ENCODE peak calls at places on chromosomes 5 and 9, in eight cellular contexts. P, B, T, R, X, S, F and Z are unnamed samples.

GRCh38 chr5:99815-100214 is 7.8 kb downstream of the PLEKHG4B start:
- DNase-seq in P (no peak), B (no peak), T (no peak), R (no peak), X (no peak), S (no peak), F (no peak), Z (no peak)

GRCh38 chr9:132062768-132063167 is 16.9 kb downstream of the MED27 start:
- DNase-seq in P (no peak), B (no peak), T (no peak), R (no peak), X (no peak), S (no peak), F (no peak), Z (no peak)

GRCh38 chr9:15403155-15403554 is 19.5 kb upstream of the SNAPC3 start:
- DNase-seq in P (no peak), B (peak; percentile 41), T (peak; percentile 47), R (no peak), X (no peak), S (no peak), F (peak; percentile 10), Z (no peak)

GRCh38 chr5:14463629-14464028 is 118.0 kb upstream of the OTULINL start:
- DNase-seq in P (peak; percentile 86), B (no peak), T (no peak), R (no peak), X (no peak), S (no peak), F (peak; percentile 75), Z (no peak)

GRCh38 chr9:116812231-116813028 is 125.3 kb downstream of the TRIM32 start:
- DNase-seq in P (no peak), B (no peak), T (no peak), R (no peak), X (no peak), S (no peak), F (no peak), Z (no peak)

GRCh38 chr5:127030259-127031146 is at the start of gene MARCHF3:
- DNase-seq in P (peak; percentile 98), B (peak; percentile 97), T (peak; percentile 97), R (peak; percentile 95), X (peak; percentile 94), S (peak; percentile 88), F (peak; percentile 99), Z (peak; percentile 100)

GRCh38 chr5:96876292-96876850 is at the start of gene ERAP2:
- DNase-seq in P (peak; percentile 48), B (peak; percentile 76), T (no peak), R (no peak), X (peak; percentile 32), S (no peak), F (no peak), Z (no peak)

GRCh38 chr5:83744851-83745250 is 24.2 kb upstream of the HAPLN1 start:
- DNase-seq in P (peak; percentile 36), B (no peak), T (no peak), R (no peak), X (no peak), S (no peak), F (no peak), Z (no peak)

GRCh38 chr5:154841273-154841661 is 9.1 kb downstream of the FAXDC2 start:
- DNase-seq in P (no peak), B (no peak), T (no peak), R (no peak), X (no peak), S (no peak), F (no peak), Z (no peak)

GRCh38 chr9:18718393-18718792 is 244.4 kb downstream of the ADAMTSL1 start:
- DNase-seq in P (no peak), B (no peak), T (no peak), R (no peak), X (no peak), S (no peak), F (no peak), Z (no peak)

GRCh38 chr9:84990416-84990815 is 320.9 kb downstream of the NTRK2 start:
- DNase-seq in P (peak; percentile 4), B (no peak), T (no peak), R (no peak), X (no peak), S (no peak), F (no peak), Z (no peak)

GRCh38 chr5:36270175-36270574 is 28.4 kb upstream of the NADK2 start:
- DNase-seq in P (no peak), B (no peak), T (no peak), R (no peak), X (no peak), S (no peak), F (no peak), Z (no peak)

GRCh38 chr5:125696762-125697161 is 726.4 kb upstream of the GRAMD2B start:
- DNase-seq in P (peak; percentile 73), B (no peak), T (no peak), R (no peak), X (no peak), S (no peak), F (no peak), Z (no peak)

GRCh38 chr5:177496111-177497010 is 1.0 kb downstream of the PDLIM7 start:
- DNase-seq in P (peak; percentile 94), B (peak; percentile 46), T (peak; percentile 67), R (peak; percentile 65), X (peak; percentile 9), S (no peak), F (no peak), Z (peak; percentile 82)

GRCh38 chr9:113622600-113623400 is 159.3 kb downstream of the RGS3 start:
- DNase-seq in P (peak; percentile 82), B (peak; percentile 18), T (no peak), R (peak; percentile 55), X (no peak), S (no peak), F (peak; percentile 81), Z (peak; percentile 70)

GRCh38 chr5:76980518-76981144 is 27.8 kb downstream of the CRHBP start:
- DNase-seq in P (no peak), B (no peak), T (no peak), R (no peak), X (no peak), S (no peak), F (no peak), Z (no peak)

GRCh38 chr5:132971483-132972435 is 8.3 kb upstream of the AFF4 start:
- DNase-seq in P (peak; percentile 41), B (no peak), T (peak; percentile 85), R (no peak), X (no peak), S (no peak), F (no peak), Z (no peak)

GRCh38 chr5:177479774-177480173 is 6.3 kb upstream of the DBN1 start:
- DNase-seq in P (peak; percentile 56), B (no peak), T (no peak), R (no peak), X (no peak), S (no peak), F (no peak), Z (no peak)

GRCh38 chr5:42228279-42228678 is 195.0 kb upstream of the GHR start:
- DNase-seq in P (no peak), B (no peak), T (no peak), R (no peak), X (no peak), S (no peak), F (no peak), Z (no peak)

GRCh38 chr5:121055586-121055985 is 591.5 kb downstream of the PRR16 start:
- DNase-seq in P (no peak), B (no peak), T (no peak), R (no peak), X (no peak), S (no peak), F (no peak), Z (no peak)

GRCh38 chr9:134055981-134056461 is 11.8 kb downstream of the BRD3 start:
- DNase-seq in P (peak; percentile 87), B (no peak), T (peak; percentile 95), R (no peak), X (no peak), S (no peak), F (peak; percentile 94), Z (peak; percentile 78)

GRCh38 chr5:150172147-150172546 is 5.6 kb downstream of the CDX1 start:
- DNase-seq in P (peak; percentile 79), B (no peak), T (no peak), R (no peak), X (no peak), S (no peak), F (no peak), Z (no peak)

GRCh38 chr9:297104-297794 is 82.6 kb downstream of the DOCK8 start:
- DNase-seq in P (no peak), B (peak; percentile 87), T (peak; percentile 78), R (peak; percentile 19), X (no peak), S (no peak), F (no peak), Z (peak; percentile 82)

GRCh38 chr5:56908942-56909293 is 478 bp upstream of the SETD9 start:
- DNase-seq in P (no peak), B (no peak), T (no peak), R (no peak), X (peak; percentile 38), S (no peak), F (peak; percentile 94), Z (no peak)

GRCh38 chr9:29212590-29213373 is 1639.5 kb upstream of the C9orf72 start:
- DNase-seq in P (no peak), B (no peak), T (peak; percentile 16), R (no peak), X (peak; percentile 11), S (no peak), F (no peak), Z (no peak)

GRCh38 chr9:122125158-122125890 is 32.2 kb upstream of the TTLL11 start:
- DNase-seq in P (peak; percentile 83), B (peak; percentile 75), T (peak; percentile 84), R (peak; percentile 88), X (peak; percentile 75), S (peak; percentile 63), F (peak; percentile 94), Z (peak; percentile 93)

GRCh38 chr9:71675129-71675856 is 93.0 kb downstream of the CEMIP2 start:
- DNase-seq in P (no peak), B (no peak), T (no peak), R (no peak), X (no peak), S (no peak), F (no peak), Z (no peak)

GRCh38 chr5:169850407-169850806 is 129.9 kb downstream of the INSYN2B start:
- DNase-seq in P (no peak), B (no peak), T (no peak), R (no peak), X (no peak), S (no peak), F (no peak), Z (no peak)

GRCh38 chr9:132630811-132631210 is 39.0 kb downstream of the DDX31 start:
- DNase-seq in P (no peak), B (no peak), T (no peak), R (no peak), X (no peak), S (no peak), F (peak; percentile 34), Z (no peak)

GRCh38 chr9:89463986-89464901 is 33.7 kb downstream of the SEMA4D start:
- DNase-seq in P (no peak), B (peak; percentile 91), T (peak; percentile 29), R (peak; percentile 59), X (no peak), S (peak; percentile 63), F (peak; percentile 82), Z (peak; percentile 88)

GRCh38 chr5:76475358-76475757 is 72.3 kb downstream of the IQGAP2 start:
- DNase-seq in P (no peak), B (no peak), T (no peak), R (no peak), X (no peak), S (no peak), F (no peak), Z (no peak)

GRCh38 chr5:175847503-175847902 is 23.9 kb upstream of the CPLX2 start:
- DNase-seq in P (no peak), B (peak; percentile 19), T (no peak), R (peak; percentile 22), X (no peak), S (no peak), F (no peak), Z (no peak)

GRCh38 chr5:10662661-10663245 is 98.3 kb downstream of the DAP start:
- DNase-seq in P (no peak), B (no peak), T (no peak), R (no peak), X (no peak), S (no peak), F (peak; percentile 53), Z (no peak)

GRCh38 chr5:93884254-93884653 is 142.9 kb upstream of the POU5F2 start:
- DNase-seq in P (no peak), B (no peak), T (no peak), R (no peak), X (no peak), S (no peak), F (no peak), Z (no peak)